ENCODE peak calls at places on chromosomes 6 and 20, in seven cellular contexts. E is Right ventricle myocardium inferior; D is HT-29; W is amniotic epithelial cell; Z is iPS-NIHi11; I is CD8-positive, alpha-beta memory T cell; M is OCI-M1. Q is an unnamed sample.

GRCh38 chr20:54479138-54479906 is 3.9 kb downstream of the DOK5 start:
- DNase-seq in E (no peak), D (peak), W (no peak), Z (peak), I (no peak), M (no peak), Q (peak)

GRCh38 chr20:57440678-57441509 is 49.7 kb downstream of the RBM38 start:
- DNase-seq in E (peak), D (peak), W (no peak), Z (peak), I (no peak), M (no peak), Q (peak)

GRCh38 chr6:114280239-114280982 is 62.4 kb downstream of the HS3ST5 start:
- DNase-seq in E (no peak), D (no peak), W (no peak), Z (no peak), I (no peak), M (no peak), Q (no peak)

GRCh38 chr6:35669441-35669776 is 19.3 kb downstream of the FKBP5 start:
- DNase-seq in E (no peak), D (no peak), W (no peak), Z (no peak), I (no peak), M (peak), Q (no peak)

GRCh38 chr6:133062702-133063319 is 178.3 kb upstream of the EYA4 start:
- DNase-seq in E (no peak), D (no peak), W (no peak), Z (no peak), I (no peak), M (no peak), Q (no peak)

GRCh38 chr6:112251170-112251945 is 3.0 kb downstream of the LAMA4 start:
- DNase-seq in E (no peak), D (no peak), W (peak), Z (no peak), I (no peak), M (no peak), Q (no peak)

GRCh38 chr6:138523347-138524210 is 24.3 kb upstream of the NHSL1 start:
- DNase-seq in E (no peak), D (no peak), W (no peak), Z (no peak), I (no peak), M (no peak), Q (no peak)

GRCh38 chr6:96608074-96608473 is 45.1 kb downstream of the FHL5 start:
- DNase-seq in E (no peak), D (no peak), W (no peak), Z (no peak), I (no peak), M (no peak), Q (no peak)

GRCh38 chr20:1888796-1889463 is 6.3 kb upstream of the SIRPA start:
- DNase-seq in E (no peak), D (no peak), W (peak), Z (no peak), I (no peak), M (peak), Q (peak)

GRCh38 chr6:157761331-157761921 is 61.6 kb upstream of the SNX9 start:
- DNase-seq in E (no peak), D (no peak), W (peak), Z (no peak), I (peak), M (no peak), Q (no peak)

GRCh38 chr6:109718991-109719390 is 27.9 kb downstream of the FIG4 start:
- DNase-seq in E (no peak), D (no peak), W (peak), Z (no peak), I (no peak), M (no peak), Q (no peak)

GRCh38 chr6:85703359-85703758 is 60.7 kb upstream of the SYNCRIP start:
- DNase-seq in E (no peak), D (no peak), W (peak), Z (no peak), I (no peak), M (no peak), Q (no peak)

GRCh38 chr6:149834513-149835481 is 29.4 kb downstream of the LRP11 start:
- DNase-seq in E (no peak), D (peak), W (peak), Z (peak), I (peak), M (peak), Q (peak)

GRCh38 chr6:168941036-168941435 is 312.6 kb downstream of the THBS2 start:
- DNase-seq in E (no peak), D (no peak), W (peak), Z (no peak), I (no peak), M (no peak), Q (no peak)

GRCh38 chr6:123316733-123317323 is 319.9 kb downstream of the TRDN start:
- DNase-seq in E (no peak), D (peak), W (peak), Z (peak), I (no peak), M (peak), Q (no peak)

GRCh38 chr20:58695084-58695722 is 2.6 kb downstream of the NPEPL1 start:
- DNase-seq in E (peak), D (no peak), W (no peak), Z (no peak), I (no peak), M (no peak), Q (no peak)

GRCh38 chr6:86961432-86962200 is 24.3 kb downstream of the HTR1E start:
- DNase-seq in E (no peak), D (no peak), W (no peak), Z (no peak), I (no peak), M (no peak), Q (no peak)

GRCh38 chr20:1038205-1038604 is 36.1 kb upstream of the RSPO4 start:
- DNase-seq in E (no peak), D (no peak), W (no peak), Z (no peak), I (no peak), M (no peak), Q (no peak)

GRCh38 chr20:5172167-5172586 is 45.4 kb downstream of the CDS2 start:
- DNase-seq in E (no peak), D (no peak), W (no peak), Z (no peak), I (no peak), M (no peak), Q (no peak)

GRCh38 chr20:58646703-58647102 is 4.4 kb upstream of the STX16 start:
- DNase-seq in E (no peak), D (no peak), W (no peak), Z (no peak), I (no peak), M (no peak), Q (peak)

GRCh38 chr6:161660666-161661571 is 387.1 kb upstream of the AGPAT4 start:
- DNase-seq in E (no peak), D (no peak), W (no peak), Z (no peak), I (no peak), M (peak), Q (no peak)

GRCh38 chr6:77462359-77463307 is 658 bp downstream of the HTR1B start:
- DNase-seq in E (peak), D (no peak), W (peak), Z (peak), I (no peak), M (peak), Q (peak)

GRCh38 chr20:1357921-1358671 is 29.2 kb upstream of the SDCBP2 start:
- DNase-seq in E (no peak), D (no peak), W (peak), Z (no peak), I (no peak), M (peak), Q (no peak)

GRCh38 chr6:135498178-135498841 is 770 bp upstream of the AHI1 start:
- DNase-seq in E (peak), D (peak), W (peak), Z (peak), I (peak), M (peak), Q (peak)

GRCh38 chr6:14315353-14315752 is 197.8 kb downstream of the CD83 start:
- DNase-seq in E (no peak), D (no peak), W (no peak), Z (no peak), I (no peak), M (no peak), Q (no peak)

GRCh38 chr6:142821860-142822259 is 123.1 kb downstream of the HIVEP2 start:
- DNase-seq in E (no peak), D (no peak), W (no peak), Z (no peak), I (no peak), M (no peak), Q (no peak)

GRCh38 chr6:126632271-126632670 is 292.4 kb downstream of the CENPW start:
- DNase-seq in E (no peak), D (no peak), W (no peak), Z (no peak), I (no peak), M (no peak), Q (no peak)

GRCh38 chr6:154721460-154721859 is 11.8 kb upstream of the SCAF8 start:
- DNase-seq in E (no peak), D (peak), W (peak), Z (no peak), I (no peak), M (no peak), Q (no peak)